ENCODE peak calls at places on chromosome 18, in four cellular contexts. One of them, this sample, is unnamed.

GRCh38 chr18:24009651-24010333 is 4.8 kb upstream of the TTC39C start:
- DNase-seq in neural crest cell: no peak
- DNase-seq in LNCaP clone FGC: no peak
- DNase-seq in heart left ventricle: no peak
- DNase-seq in this sample: peak; percentile 68

GRCh38 chr18:62925031-62925688 is 209.8 kb downstream of the PHLPP1 start:
- DNase-seq in LNCaP clone FGC: no peak
- DNase-seq in heart left ventricle: no peak
- DNase-seq in neural crest cell: no peak
- DNase-seq in this sample: no peak

GRCh38 chr18:38526922-38527321 is 961.3 kb upstream of the CELF4 start:
- DNase-seq in LNCaP clone FGC: no peak
- DNase-seq in heart left ventricle: no peak
- DNase-seq in neural crest cell: no peak
- DNase-seq in this sample: no peak

GRCh38 chr18:56197460-56197859 is 440.9 kb downstream of the TXNL1 start:
- DNase-seq in LNCaP clone FGC: no peak
- DNase-seq in heart left ventricle: no peak
- DNase-seq in neural crest cell: no peak
- DNase-seq in this sample: no peak

GRCh38 chr18:10298346-10298745 is 156.1 kb upstream of the APCDD1 start:
- DNase-seq in heart left ventricle: no peak
- DNase-seq in LNCaP clone FGC: no peak
- DNase-seq in neural crest cell: no peak
- DNase-seq in this sample: no peak

GRCh38 chr18:74861154-74861553 is 263.5 kb downstream of the ZNF407 start:
- DNase-seq in LNCaP clone FGC: no peak
- DNase-seq in neural crest cell: no peak
- DNase-seq in heart left ventricle: no peak
- DNase-seq in this sample: no peak

GRCh38 chr18:78232196-78232595 is 747.4 kb upstream of the SALL3 start:
- DNase-seq in heart left ventricle: no peak
- DNase-seq in neural crest cell: no peak
- DNase-seq in LNCaP clone FGC: no peak
- DNase-seq in this sample: no peak

GRCh38 chr18:3458952-3459853 is 9.2 kb downstream of the TGIF1 start:
- DNase-seq in heart left ventricle: no peak
- DNase-seq in neural crest cell: no peak
- DNase-seq in LNCaP clone FGC: no peak
- DNase-seq in this sample: no peak

GRCh38 chr18:75142677-75143076 is 66.3 kb downstream of the PTGR3 start:
- DNase-seq in LNCaP clone FGC: no peak
- DNase-seq in heart left ventricle: no peak
- DNase-seq in neural crest cell: no peak
- DNase-seq in this sample: no peak

GRCh38 chr18:6058941-6059340 is 163.6 kb upstream of the TMEM200C start:
- DNase-seq in LNCaP clone FGC: no peak
- DNase-seq in neural crest cell: peak; percentile 6
- DNase-seq in heart left ventricle: peak; percentile 53
- DNase-seq in this sample: no peak

GRCh38 chr18:12046751-12047335 is 46.8 kb upstream of the ANKRD62 start:
- DNase-seq in heart left ventricle: no peak
- DNase-seq in neural crest cell: no peak
- DNase-seq in LNCaP clone FGC: no peak
- DNase-seq in this sample: no peak
- TF ChIP-seq CTCF in heart left ventricle: no peak
- TF ChIP-seq CTCF in neural crest cell: no peak
- TF ChIP-seq CTCF in LNCaP clone FGC: no peak
- TF ChIP-seq CTCF in this sample: no peak

GRCh38 chr18:79921984-79922965 is 29.2 kb downstream of the SLC66A2 start:
- DNase-seq in LNCaP clone FGC: no peak
- DNase-seq in heart left ventricle: no peak
- DNase-seq in neural crest cell: no peak
- DNase-seq in this sample: no peak
- TF ChIP-seq CTCF in LNCaP clone FGC: no peak
- TF ChIP-seq CTCF in heart left ventricle: no peak
- TF ChIP-seq CTCF in neural crest cell: no peak
- TF ChIP-seq CTCF in this sample: no peak

DNA sequence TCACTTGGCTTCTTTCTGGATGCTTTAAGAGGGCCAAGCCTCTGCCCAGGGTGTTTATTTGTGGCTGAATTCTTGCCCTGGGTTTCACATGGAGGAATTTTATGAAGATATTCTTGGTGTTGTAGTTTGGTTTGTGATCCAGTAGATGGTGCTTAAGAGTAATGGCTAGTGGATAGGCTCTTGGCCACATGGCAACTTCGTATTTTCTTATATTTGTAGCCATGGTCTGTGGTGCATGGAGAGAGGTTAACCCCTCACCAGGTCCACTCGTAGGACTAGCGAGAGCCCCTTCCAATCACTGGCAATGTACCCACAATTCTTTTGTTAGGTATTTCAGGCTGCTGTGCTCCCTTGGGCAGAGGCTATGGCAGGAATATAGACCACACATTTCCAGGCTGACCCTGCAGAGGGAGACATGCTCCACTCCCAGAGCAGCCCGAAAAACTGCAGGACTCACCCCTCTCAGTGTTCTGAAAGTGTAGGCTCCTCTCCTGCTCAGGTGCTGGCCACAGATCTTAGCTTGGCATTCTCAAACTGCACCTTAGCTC is 582.1 kb upstream of the SETBP1 start:
- DNase-seq in LNCaP clone FGC: no peak
- DNase-seq in neural crest cell: no peak
- DNase-seq in heart left ventricle: no peak
- DNase-seq in this sample: no peak
- TF ChIP-seq CTCF in LNCaP clone FGC: peak; percentile 53
- TF ChIP-seq CTCF in neural crest cell: peak; percentile 40
- TF ChIP-seq CTCF in heart left ventricle: peak; percentile 19
- TF ChIP-seq CTCF in this sample: no peak

GRCh38 chr18:13831864-13832508 is 8.0 kb downstream of the MC5R start:
- DNase-seq in heart left ventricle: no peak
- DNase-seq in LNCaP clone FGC: no peak
- DNase-seq in neural crest cell: no peak
- DNase-seq in this sample: no peak
- TF ChIP-seq CTCF in heart left ventricle: no peak
- TF ChIP-seq CTCF in LNCaP clone FGC: peak; percentile 59
- TF ChIP-seq CTCF in neural crest cell: peak; percentile 31
- TF ChIP-seq CTCF in this sample: no peak

DNA sequence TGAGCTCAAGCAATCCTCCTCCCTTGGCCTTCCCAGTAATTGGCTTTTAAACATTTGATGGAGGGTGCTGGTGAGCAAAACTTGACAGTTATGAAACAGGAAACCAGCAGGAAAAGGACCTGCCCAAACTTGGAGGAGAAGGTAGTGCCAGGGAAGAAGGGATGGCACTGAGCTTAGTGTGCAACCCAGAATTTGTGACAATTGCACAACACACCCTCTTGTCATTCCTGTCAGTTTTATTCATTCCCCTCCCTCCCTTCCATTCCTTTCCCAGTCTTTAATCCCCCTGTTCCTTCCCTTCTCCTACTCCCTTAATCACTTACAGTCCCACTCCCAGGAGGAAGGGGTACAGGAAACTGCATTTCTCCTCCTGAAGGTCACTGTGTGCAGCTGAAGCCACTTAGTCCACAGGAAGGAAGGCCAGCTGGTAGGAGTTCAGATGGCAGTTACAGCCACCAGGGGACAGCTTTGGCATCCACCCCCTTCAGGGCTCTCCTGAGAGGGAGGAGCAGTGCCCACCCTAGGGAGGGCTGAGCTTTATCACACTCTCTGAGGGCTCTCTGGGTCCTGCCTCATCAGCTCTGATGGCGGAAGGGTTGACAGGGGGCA is 24.0 kb upstream of the SIGLEC15 start:
- DNase-seq in heart left ventricle: no peak
- DNase-seq in neural crest cell: no peak
- DNase-seq in LNCaP clone FGC: no peak
- DNase-seq in this sample: no peak
- TF ChIP-seq CTCF in heart left ventricle: no peak
- TF ChIP-seq CTCF in neural crest cell: no peak
- TF ChIP-seq CTCF in LNCaP clone FGC: no peak
- TF ChIP-seq CTCF in this sample: no peak

GRCh38 chr18:48797841-48798255 is 152.9 kb downstream of the SMAD7 start:
- DNase-seq in neural crest cell: no peak
- DNase-seq in heart left ventricle: peak; percentile 56
- DNase-seq in LNCaP clone FGC: no peak
- DNase-seq in this sample: no peak
- TF ChIP-seq CTCF in neural crest cell: no peak
- TF ChIP-seq CTCF in heart left ventricle: no peak
- TF ChIP-seq CTCF in LNCaP clone FGC: no peak
- TF ChIP-seq CTCF in this sample: no peak

DNA sequence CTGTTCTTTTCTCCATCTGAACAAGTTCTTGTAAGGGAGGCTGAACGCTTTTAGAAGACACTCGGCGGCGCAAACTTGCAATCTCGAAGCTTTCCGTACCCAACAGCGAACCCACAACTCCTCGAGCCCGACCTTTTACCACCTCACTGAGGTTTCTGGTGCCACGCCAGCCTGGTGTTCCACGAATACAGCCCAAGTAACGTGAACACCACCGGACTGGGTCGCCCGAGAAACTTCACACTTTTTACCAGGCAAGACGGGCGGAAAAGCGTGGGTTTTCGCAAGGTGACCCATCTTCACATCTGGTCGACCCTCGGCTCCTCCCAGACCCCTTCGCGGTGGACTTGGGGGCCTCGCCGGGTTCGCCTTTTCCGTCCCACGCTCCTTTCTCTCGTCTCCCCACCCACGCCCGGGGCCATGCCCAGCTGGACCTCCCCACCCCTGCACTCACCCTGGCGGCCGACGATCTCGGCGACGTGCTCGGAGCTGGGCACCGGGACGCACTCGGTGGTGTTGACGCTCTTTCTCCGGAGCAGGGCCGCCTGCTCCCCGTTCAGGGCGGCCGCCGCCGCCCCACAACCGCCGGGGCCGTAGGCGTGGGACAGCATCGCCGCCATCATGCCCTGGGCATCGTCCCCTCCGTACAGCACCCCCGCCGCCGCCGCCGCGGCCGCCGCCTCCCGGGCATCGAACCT is 1.2 kb downstream of the MEX3C start:
- DNase-seq in LNCaP clone FGC: no peak
- DNase-seq in neural crest cell: peak; percentile 10
- DNase-seq in heart left ventricle: peak; percentile 35
- DNase-seq in this sample: peak; percentile 76
- TF ChIP-seq CTCF in LNCaP clone FGC: no peak
- TF ChIP-seq CTCF in neural crest cell: no peak
- TF ChIP-seq CTCF in heart left ventricle: no peak
- TF ChIP-seq CTCF in this sample: no peak

GRCh38 chr18:48184118-48184517 is 225.1 kb downstream of the ZBTB7C start:
- DNase-seq in neural crest cell: no peak
- DNase-seq in LNCaP clone FGC: no peak
- DNase-seq in heart left ventricle: no peak
- DNase-seq in this sample: no peak
- TF ChIP-seq CTCF in neural crest cell: no peak
- TF ChIP-seq CTCF in LNCaP clone FGC: no peak
- TF ChIP-seq CTCF in heart left ventricle: no peak
- TF ChIP-seq CTCF in this sample: no peak